ENCODE peak calls at places on chromosomes 2 and 18, in eight cellular contexts. U is NT2/D1, Y is SW 1271, N is endothelial cell of umbilical vein, H is mesendoderm, Z is mucosa of descending colon, D is activated B cell treated with CpG ODN at 0.5 μM for 24 hours, G is C1 segment of cervical spinal cord. E is an unnamed sample.

GRCh38 chr2:219107837-219108236 is 47.1 kb upstream of the IHH start:
- DNase-seq in U (no peak), Y (no peak), N (no peak), H (no peak), Z (peak; percentile 64), D (no peak), G (no peak), E (no peak)

GRCh38 chr2:44230378-44230777 is 44.9 kb upstream of the SLC3A1 start:
- DNase-seq in U (no peak), Y (no peak), N (no peak), H (peak; percentile 20), Z (no peak), D (no peak), G (no peak), E (no peak)

GRCh38 chr2:197461073-197461472 is 7.7 kb downstream of the COQ10B start:
- DNase-seq in U (no peak), Y (peak; percentile 11), N (no peak), H (no peak), Z (no peak), D (no peak), G (no peak), E (peak; percentile 9)

GRCh38 chr2:39696072-39696471 is 30.4 kb downstream of the TMEM178A start:
- DNase-seq in U (peak; percentile 35), Y (no peak), N (peak; percentile 60), H (peak; percentile 87), Z (no peak), D (no peak), G (no peak), E (peak; percentile 76)

GRCh38 chr18:28884304-28884703 is 707.4 kb upstream of the CDH2 start:
- DNase-seq in U (no peak), Y (no peak), N (no peak), H (no peak), Z (no peak), D (no peak), G (no peak), E (no peak)

GRCh38 chr2:26768759-26769500 is 4.8 kb downstream of the SLC35F6 start:
- DNase-seq in U (no peak), Y (no peak), N (peak; percentile 24), H (no peak), Z (peak; percentile 65), D (no peak), G (peak; percentile 25), E (peak; percentile 77)

GRCh38 chr2:12737226-12738111 is 20.7 kb downstream of the TRIB2 start:
- DNase-seq in U (no peak), Y (no peak), N (no peak), H (no peak), Z (no peak), D (no peak), G (no peak), E (no peak)

GRCh38 chr18:2148823-2149222 is 422.5 kb downstream of the METTL4 start:
- DNase-seq in U (no peak), Y (no peak), N (no peak), H (no peak), Z (no peak), D (no peak), G (no peak), E (no peak)

GRCh38 chr2:233830111-233830760 is 24.1 kb downstream of the HJURP start:
- DNase-seq in U (no peak), Y (no peak), N (no peak), H (no peak), Z (no peak), D (no peak), G (no peak), E (no peak)

GRCh38 chr18:10090668-10091067 is 176.9 kb downstream of the VAPA start:
- DNase-seq in U (no peak), Y (no peak), N (no peak), H (no peak), Z (no peak), D (no peak), G (no peak), E (no peak)

GRCh38 chr2:46829240-46829970 is 86.2 kb downstream of the MCFD2 start:
- DNase-seq in U (no peak), Y (no peak), N (no peak), H (no peak), Z (no peak), D (no peak), G (no peak), E (no peak)